ENCODE peak calls at places on chromosomes 11 and 22, in four cellular contexts. Z, Q, A and P are unnamed samples.

GRCh38 chr11:59173964-59174663 is 2.2 kb downstream of the DTX4 start:
- DNase-seq in Z (peak), Q (no peak), A (peak), P (peak)

GRCh38 chr22:23122992-23123803 is 18.6 kb downstream of the RSPH14 start:
- DNase-seq in Z (no peak), Q (no peak), A (no peak), P (no peak)

GRCh38 chr11:12403995-12404345 is 26.6 kb downstream of the PARVA start:
- DNase-seq in Z (no peak), Q (no peak), A (no peak), P (no peak)

GRCh38 chr11:59208956-59209355 is 3.8 kb downstream of the MPEG1 start:
- DNase-seq in Z (no peak), Q (no peak), A (no peak), P (no peak)

GRCh38 chr11:331332-332060 is 10.8 kb upstream of the IFITM3 start:
- DNase-seq in Z (no peak), Q (no peak), A (no peak), P (no peak)

GRCh38 chr22:44759430-44760310 is 7.3 kb downstream of the ARHGAP8 start:
- DNase-seq in Z (no peak), Q (no peak), A (no peak), P (no peak)

GRCh38 chr11:128502736-128503135 is 84.6 kb downstream of the ETS1 start:
- DNase-seq in Z (peak), Q (no peak), A (no peak), P (no peak)

GRCh38 chr11:70547821-70548670 is 149.7 kb downstream of the CTTN start:
- DNase-seq in Z (no peak), Q (no peak), A (no peak), P (no peak)